ENCODE peak calls at places on chromosomes 11 and 22, in five cellular contexts. One of them, this sample, is unnamed.

GRCh38 chr22:24290459-24290858 is 19.8 kb downstream of the SPECC1L start:
- DNase-seq in IMR-90: peak; percentile 45
- DNase-seq in endothelial cell of umbilical vein: no peak
- DNase-seq in HCT116: no peak
- DNase-seq in GM23338: no peak
- DNase-seq in this sample: no peak

GRCh38 chr11:134560566-134561347 is 148.7 kb upstream of the B3GAT1 start:
- DNase-seq in IMR-90: no peak
- DNase-seq in endothelial cell of umbilical vein: no peak
- DNase-seq in HCT116: no peak
- DNase-seq in GM23338: peak; percentile 34
- DNase-seq in this sample: no peak

GRCh38 chr11:128492461-128492860 is 94.9 kb downstream of the ETS1 start:
- DNase-seq in IMR-90: peak; percentile 67
- DNase-seq in endothelial cell of umbilical vein: peak; percentile 76
- DNase-seq in HCT116: no peak
- DNase-seq in GM23338: no peak
- DNase-seq in this sample: no peak

GRCh38 chr22:45163074-45163416 is 680 bp upstream of the NUP50 start:
- DNase-seq in IMR-90: peak; percentile 54
- DNase-seq in endothelial cell of umbilical vein: no peak
- DNase-seq in HCT116: no peak
- DNase-seq in GM23338: peak; percentile 51
- DNase-seq in this sample: peak; percentile 27

GRCh38 chr22:27041745-27042144 is 384.4 kb downstream of the MIAT start:
- DNase-seq in IMR-90: no peak
- DNase-seq in endothelial cell of umbilical vein: no peak
- DNase-seq in HCT116: no peak
- DNase-seq in GM23338: no peak
- DNase-seq in this sample: no peak

GRCh38 chr11:45900916-45901617 is 6.0 kb downstream of the FREY1 start:
- DNase-seq in IMR-90: no peak
- DNase-seq in endothelial cell of umbilical vein: no peak
- DNase-seq in HCT116: no peak
- DNase-seq in GM23338: peak; percentile 34
- DNase-seq in this sample: no peak

GRCh38 chr11:112343368-112344039 is 82.8 kb upstream of the PLET1 start:
- DNase-seq in IMR-90: peak; percentile 54
- DNase-seq in endothelial cell of umbilical vein: peak; percentile 55
- DNase-seq in HCT116: no peak
- DNase-seq in GM23338: no peak
- DNase-seq in this sample: no peak

GRCh38 chr11:84420261-84420660 is 1134.1 kb upstream of the CCDC90B start:
- DNase-seq in IMR-90: no peak
- DNase-seq in endothelial cell of umbilical vein: no peak
- DNase-seq in HCT116: no peak
- DNase-seq in GM23338: peak; percentile 36
- DNase-seq in this sample: no peak

GRCh38 chr11:131684111-131685060 is 314.0 kb downstream of the NTM start:
- DNase-seq in IMR-90: no peak
- DNase-seq in endothelial cell of umbilical vein: no peak
- DNase-seq in HCT116: no peak
- DNase-seq in GM23338: no peak
- DNase-seq in this sample: no peak

GRCh38 chr22:48889887-48890692 is 937.6 kb downstream of the BRD1 start:
- DNase-seq in IMR-90: no peak
- DNase-seq in endothelial cell of umbilical vein: no peak
- DNase-seq in HCT116: no peak
- DNase-seq in GM23338: no peak
- DNase-seq in this sample: no peak

GRCh38 chr11:47269002-47269828 is 718 bp upstream of the MADD start:
- DNase-seq in IMR-90: peak; percentile 82
- DNase-seq in endothelial cell of umbilical vein: peak; percentile 85
- DNase-seq in HCT116: peak; percentile 47
- DNase-seq in GM23338: peak; percentile 95
- DNase-seq in this sample: peak; percentile 83

GRCh38 chr11:106271686-106272085 is 194.2 kb downstream of the AASDHPPT start:
- DNase-seq in IMR-90: peak; percentile 21
- DNase-seq in endothelial cell of umbilical vein: no peak
- DNase-seq in HCT116: no peak
- DNase-seq in GM23338: no peak
- DNase-seq in this sample: no peak

GRCh38 chr11:65116370-65117205 is 913 bp downstream of the ZNHIT2 start:
- DNase-seq in IMR-90: peak; percentile 72
- DNase-seq in endothelial cell of umbilical vein: peak; percentile 38
- DNase-seq in HCT116: no peak
- DNase-seq in GM23338: peak; percentile 67
- DNase-seq in this sample: peak; percentile 65

GRCh38 chr11:134714021-134714656 is 302.1 kb upstream of the B3GAT1 start:
- DNase-seq in IMR-90: no peak
- DNase-seq in endothelial cell of umbilical vein: no peak
- DNase-seq in HCT116: no peak
- DNase-seq in GM23338: no peak
- DNase-seq in this sample: no peak

GRCh38 chr11:107716884-107717532 is 5.2 kb upstream of the SLN start:
- DNase-seq in IMR-90: no peak
- DNase-seq in endothelial cell of umbilical vein: no peak
- DNase-seq in HCT116: no peak
- DNase-seq in GM23338: no peak
- DNase-seq in this sample: no peak

GRCh38 chr22:31579835-31580242 is 82.2 kb downstream of the PISD start:
- DNase-seq in IMR-90: no peak
- DNase-seq in endothelial cell of umbilical vein: no peak
- DNase-seq in HCT116: no peak
- DNase-seq in GM23338: no peak
- DNase-seq in this sample: no peak

GRCh38 chr11:20364412-20364792 is 888 bp downstream of the HTATIP2 start:
- DNase-seq in IMR-90: no peak
- DNase-seq in endothelial cell of umbilical vein: no peak
- DNase-seq in HCT116: no peak
- DNase-seq in GM23338: no peak
- DNase-seq in this sample: no peak

GRCh38 chr11:20368441-20368840 is 4.9 kb downstream of the HTATIP2 start:
- DNase-seq in IMR-90: no peak
- DNase-seq in endothelial cell of umbilical vein: no peak
- DNase-seq in HCT116: no peak
- DNase-seq in GM23338: no peak
- DNase-seq in this sample: no peak

GRCh38 chr11:20363500-20364411 is at the start of gene HTATIP2:
- DNase-seq in IMR-90: peak; percentile 33
- DNase-seq in endothelial cell of umbilical vein: peak; percentile 69
- DNase-seq in HCT116: no peak
- DNase-seq in GM23338: peak; percentile 74
- DNase-seq in this sample: peak; percentile 50

GRCh38 chr11:20369816-20370215 is 6.3 kb downstream of the HTATIP2 start:
- DNase-seq in IMR-90: no peak
- DNase-seq in endothelial cell of umbilical vein: no peak
- DNase-seq in HCT116: no peak
- DNase-seq in GM23338: no peak
- DNase-seq in this sample: no peak

GRCh38 chr11:20367313-20367948 is 3.9 kb downstream of the HTATIP2 start:
- DNase-seq in IMR-90: peak; percentile 94
- DNase-seq in endothelial cell of umbilical vein: peak; percentile 91
- DNase-seq in HCT116: peak; percentile 64
- DNase-seq in GM23338: no peak
- DNase-seq in this sample: no peak
- H3K4me2 ChIP-seq in IMR-90: peak overlapping the region; percentile 85
- H3K4me2 ChIP-seq in endothelial cell of umbilical vein: peak overlapping the region; percentile 65
- H3K4me2 ChIP-seq in HCT116: peak overlapping the region; percentile 67
- H3K4me2 ChIP-seq in GM23338: no peak overlapping the region
- H3K4me2 ChIP-seq in this sample: no peak overlapping the region

DNA sequence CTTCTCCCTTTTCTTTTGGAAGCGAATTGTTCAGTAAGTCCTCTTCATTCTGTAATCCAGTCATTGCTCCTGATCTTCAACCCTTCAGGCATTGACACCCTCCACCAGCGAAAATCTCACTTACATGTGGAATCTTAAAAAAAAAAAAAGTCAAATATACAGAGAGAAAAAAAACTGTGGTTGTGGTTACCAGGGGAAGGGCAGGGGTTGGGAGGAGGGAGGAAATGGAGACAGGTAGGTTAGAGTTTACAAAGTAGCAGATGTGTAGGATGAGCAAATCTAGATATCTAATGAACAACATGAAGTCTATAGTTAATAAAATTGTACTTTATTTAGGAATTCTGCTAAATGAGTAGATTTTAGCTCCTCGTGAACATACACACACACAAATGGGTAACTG is 17.7 kb upstream of the TMEM123 start:
- DNase-seq in IMR-90: no peak
- DNase-seq in endothelial cell of umbilical vein: no peak
- DNase-seq in HCT116: no peak
- DNase-seq in GM23338: no peak
- DNase-seq in this sample: peak; percentile 43
- H3K27ac ChIP-seq in IMR-90: no peak overlapping the region
- H3K27ac ChIP-seq in endothelial cell of umbilical vein: no peak overlapping the region
- H3K27ac ChIP-seq in HCT116: no peak overlapping the region
- H3K27ac ChIP-seq in GM23338: no peak overlapping the region
- H3K27ac ChIP-seq in this sample: no peak overlapping the region

GRCh38 chr22:46688949-46689348 is 49.1 kb downstream of the CERK start:
- DNase-seq in IMR-90: no peak
- DNase-seq in endothelial cell of umbilical vein: no peak
- DNase-seq in HCT116: no peak
- DNase-seq in GM23338: no peak
- DNase-seq in this sample: no peak
- H3K4me2 ChIP-seq in IMR-90: no peak overlapping the region
- H3K4me2 ChIP-seq in endothelial cell of umbilical vein: no peak overlapping the region
- H3K4me2 ChIP-seq in HCT116: no peak overlapping the region
- H3K4me2 ChIP-seq in GM23338: no peak overlapping the region
- H3K4me2 ChIP-seq in this sample: no peak overlapping the region

GRCh38 chr11:118868659-118869058 is 15.0 kb upstream of the CXCR5 start:
- DNase-seq in IMR-90: no peak
- DNase-seq in endothelial cell of umbilical vein: no peak
- DNase-seq in HCT116: no peak
- DNase-seq in GM23338: no peak
- DNase-seq in this sample: peak; percentile 89

GRCh38 chr11:118876261-118876660 is 7.4 kb upstream of the CXCR5 start:
- DNase-seq in IMR-90: no peak
- DNase-seq in endothelial cell of umbilical vein: no peak
- DNase-seq in HCT116: no peak
- DNase-seq in GM23338: no peak
- DNase-seq in this sample: no peak

GRCh38 chr11:118872403-118872821 is 11.3 kb upstream of the CXCR5 start:
- DNase-seq in IMR-90: no peak
- DNase-seq in endothelial cell of umbilical vein: no peak
- DNase-seq in HCT116: no peak
- DNase-seq in GM23338: no peak
- DNase-seq in this sample: peak; percentile 99

GRCh38 chr11:118873804-118874203 is 9.9 kb upstream of the CXCR5 start:
- DNase-seq in IMR-90: no peak
- DNase-seq in endothelial cell of umbilical vein: no peak
- DNase-seq in HCT116: no peak
- DNase-seq in GM23338: no peak
- DNase-seq in this sample: no peak

GRCh38 chr11:118870396-118871343 is 13.0 kb upstream of the CXCR5 start:
- DNase-seq in IMR-90: peak; percentile 13
- DNase-seq in endothelial cell of umbilical vein: no peak
- DNase-seq in HCT116: no peak
- DNase-seq in GM23338: peak; percentile 42
- DNase-seq in this sample: peak; percentile 83
- H3K27ac ChIP-seq in IMR-90: peak overlapping the region; percentile 10
- H3K27ac ChIP-seq in endothelial cell of umbilical vein: no peak overlapping the region
- H3K27ac ChIP-seq in HCT116: no peak overlapping the region
- H3K27ac ChIP-seq in GM23338: no peak overlapping the region
- H3K27ac ChIP-seq in this sample: peak overlapping the region; percentile 100

GRCh38 chr22:43171607-43172006 is 15.3 kb downstream of the TTLL12 start:
- DNase-seq in IMR-90: no peak
- DNase-seq in endothelial cell of umbilical vein: no peak
- DNase-seq in HCT116: no peak
- DNase-seq in GM23338: no peak
- DNase-seq in this sample: no peak

GRCh38 chr22:43169310-43170130 is 17.4 kb downstream of the TTLL12 start:
- DNase-seq in IMR-90: no peak
- DNase-seq in endothelial cell of umbilical vein: no peak
- DNase-seq in HCT116: no peak
- DNase-seq in GM23338: no peak
- DNase-seq in this sample: no peak

GRCh38 chr22:43172191-43172590 is 14.7 kb downstream of the TTLL12 start:
- DNase-seq in IMR-90: no peak
- DNase-seq in endothelial cell of umbilical vein: no peak
- DNase-seq in HCT116: no peak
- DNase-seq in GM23338: no peak
- DNase-seq in this sample: no peak

GRCh38 chr22:43170131-43170480 is 16.8 kb downstream of the TTLL12 start:
- DNase-seq in IMR-90: no peak
- DNase-seq in endothelial cell of umbilical vein: no peak
- DNase-seq in HCT116: no peak
- DNase-seq in GM23338: no peak
- DNase-seq in this sample: no peak

DNA sequence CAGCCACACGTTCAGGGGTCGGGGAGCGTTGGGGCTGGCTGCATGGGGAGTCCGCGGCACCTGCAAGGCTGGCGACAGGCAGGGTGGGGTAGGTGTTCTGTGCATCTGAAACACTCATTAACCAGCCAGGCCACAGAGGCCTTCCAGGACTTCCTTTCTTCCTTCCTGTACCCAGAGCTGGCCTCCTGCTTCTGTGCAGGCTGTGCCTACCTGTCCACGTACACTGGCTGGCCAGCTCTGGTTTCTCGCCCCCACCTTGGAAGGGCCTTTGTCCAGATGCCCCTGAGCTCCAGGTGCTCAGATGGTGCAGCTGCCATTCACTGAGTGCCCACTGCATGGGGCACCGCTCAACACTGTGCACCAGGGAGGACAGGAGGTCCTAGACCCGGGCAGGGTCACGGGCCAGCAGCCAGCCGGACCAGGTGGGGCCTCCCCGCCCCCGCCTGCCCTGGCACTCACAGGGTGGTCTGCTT is 15.9 kb downstream of the TTLL12 start:
- DNase-seq in IMR-90: no peak
- DNase-seq in endothelial cell of umbilical vein: no peak
- DNase-seq in HCT116: no peak
- DNase-seq in GM23338: no peak
- DNase-seq in this sample: no peak
- H3K4me2 ChIP-seq in IMR-90: no peak overlapping the region
- H3K4me2 ChIP-seq in endothelial cell of umbilical vein: no peak overlapping the region
- H3K4me2 ChIP-seq in HCT116: no peak overlapping the region
- H3K4me2 ChIP-seq in GM23338: no peak overlapping the region
- H3K4me2 ChIP-seq in this sample: no peak overlapping the region

DNA sequence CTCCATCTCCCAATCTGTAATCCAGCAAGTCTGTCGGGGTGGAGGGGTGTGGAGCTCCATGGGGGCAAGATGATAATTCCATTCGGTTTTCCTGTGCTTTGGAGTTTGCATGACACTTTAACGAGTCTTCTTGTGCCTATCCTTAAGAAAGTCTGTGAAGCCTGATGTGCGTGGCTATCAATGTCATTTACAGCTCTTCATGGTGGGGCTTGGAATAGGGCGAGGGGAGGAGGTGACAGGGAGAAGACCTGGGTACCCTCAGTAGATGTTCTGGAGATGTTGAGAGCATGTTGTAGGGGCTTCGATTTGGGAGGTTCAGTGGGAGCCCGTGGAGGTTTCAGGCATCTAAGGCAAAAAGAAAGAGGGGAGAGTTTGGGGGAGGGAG is 579 bp upstream of the PHLDB1 start:
- DNase-seq in IMR-90: no peak
- DNase-seq in endothelial cell of umbilical vein: no peak
- DNase-seq in HCT116: no peak
- DNase-seq in GM23338: no peak
- DNase-seq in this sample: no peak
- H3K27ac ChIP-seq in IMR-90: peak overlapping the region; percentile 33
- H3K27ac ChIP-seq in endothelial cell of umbilical vein: no peak overlapping the region
- H3K27ac ChIP-seq in HCT116: no peak overlapping the region
- H3K27ac ChIP-seq in GM23338: no peak overlapping the region
- H3K27ac ChIP-seq in this sample: no peak overlapping the region

GRCh38 chr11:15937601-15938361 is 418.6 kb downstream of the SOX6 start:
- DNase-seq in IMR-90: peak; percentile 32
- DNase-seq in endothelial cell of umbilical vein: no peak
- DNase-seq in HCT116: no peak
- DNase-seq in GM23338: peak; percentile 21
- DNase-seq in this sample: no peak
- H3K4me2 ChIP-seq in IMR-90: peak overlapping the region; percentile 24
- H3K4me2 ChIP-seq in endothelial cell of umbilical vein: no peak overlapping the region
- H3K4me2 ChIP-seq in HCT116: no peak overlapping the region
- H3K4me2 ChIP-seq in GM23338: no peak overlapping the region
- H3K4me2 ChIP-seq in this sample: no peak overlapping the region

This sample was measured in MM.1S.